ENCODE peak calls at places on chromosomes 13 and 19, in five cellular contexts. H, J, Q, L and R are unnamed samples.

GRCh38 chr19:13077233-13077632 is 25.4 kb downstream of the LYL1 start:
- DNase-seq in L (no peak), Q (no peak), J (peak), H (no peak), R (no peak)

GRCh38 chr19:3494051-3494450 is 6.4 kb downstream of the DOHH start:
- DNase-seq in J (peak), Q (no peak), L (no peak), H (no peak), R (no peak)

GRCh38 chr13:66926200-66926850 is 303.8 kb downstream of the PCDH9 start:
- DNase-seq in J (no peak), H (no peak), Q (no peak), L (no peak), R (no peak)

GRCh38 chr13:72166102-72166660 is 299.2 kb upstream of the DACH1 start:
- DNase-seq in Q (peak), H (no peak), L (no peak), J (no peak), R (no peak)

GRCh38 chr19:29943615-29944014 is 1.6 kb downstream of the URI1 start:
- DNase-seq in J (no peak), L (no peak), Q (no peak), H (no peak), R (no peak)

GRCh38 chr19:43463381-43464088 is 1.9 kb downstream of the LYPD3 start:
- DNase-seq in L (peak), J (peak), Q (peak), H (peak), R (peak)

GRCh38 chr13:78247362-78247761 is 328.7 kb upstream of the EDNRB start:
- DNase-seq in L (no peak), H (no peak), Q (no peak), J (no peak), R (no peak)

GRCh38 chr19:19563348-19563848 is 25.3 kb downstream of the CILP2 start:
- DNase-seq in J (no peak), Q (no peak), L (no peak), H (no peak), R (no peak)

GRCh38 chr19:38044267-38045111 is 137.5 kb downstream of the SIPA1L3 start:
- DNase-seq in Q (peak), H (peak), J (no peak), L (no peak), R (no peak)

GRCh38 chr19:47446534-47447469 is 24.9 kb downstream of the SLC8A2 start:
- DNase-seq in H (no peak), Q (no peak), J (peak), L (no peak), R (peak)

GRCh38 chr19:50005428-50005827 is 19.7 kb downstream of the VRK3 start:
- DNase-seq in J (no peak), L (no peak), Q (no peak), H (no peak), R (no peak)

GRCh38 chr19:18119243-18120105 is 21.9 kb downstream of the MAST3 start:
- DNase-seq in H (no peak), Q (no peak), L (peak), J (peak), R (peak)

GRCh38 chr19:50537769-50538230 is 24.1 kb upstream of the ASPDH start:
- DNase-seq in J (peak), Q (peak), H (peak), L (no peak), R (peak)

GRCh38 chr13:46905249-46905648 is 8.4 kb upstream of the HTR2A start:
- DNase-seq in H (peak), J (peak), Q (no peak), L (no peak), R (no peak)
- TF ChIP-seq CTCF in H (peak), J (peak), Q (no peak), L (no peak), R (no peak)

GRCh38 chr19:16899566-16900075 is 10.8 kb downstream of the F2RL3 start:
- DNase-seq in H (no peak), Q (peak), J (peak), L (no peak), R (peak)
- H3K27ac ChIP-seq in H (no peak), Q (no peak), J (no peak), L (no peak), R (no peak)

GRCh38 chr13:92716749-92717148 is 509.9 kb upstream of the GPC6 start:
- DNase-seq in H (peak), J (peak), L (no peak), Q (no peak), R (no peak)
- TF ChIP-seq CTCF in H (peak), J (peak), L (no peak), Q (no peak), R (no peak)

GRCh38 chr13:97273341-97273831 is 51.3 kb downstream of the MBNL2 start:
- DNase-seq in L (no peak), H (no peak), J (no peak), Q (no peak), R (no peak)
- H3K27ac ChIP-seq in L (no peak), H (peak), J (no peak), Q (peak), R (peak)

DNA sequence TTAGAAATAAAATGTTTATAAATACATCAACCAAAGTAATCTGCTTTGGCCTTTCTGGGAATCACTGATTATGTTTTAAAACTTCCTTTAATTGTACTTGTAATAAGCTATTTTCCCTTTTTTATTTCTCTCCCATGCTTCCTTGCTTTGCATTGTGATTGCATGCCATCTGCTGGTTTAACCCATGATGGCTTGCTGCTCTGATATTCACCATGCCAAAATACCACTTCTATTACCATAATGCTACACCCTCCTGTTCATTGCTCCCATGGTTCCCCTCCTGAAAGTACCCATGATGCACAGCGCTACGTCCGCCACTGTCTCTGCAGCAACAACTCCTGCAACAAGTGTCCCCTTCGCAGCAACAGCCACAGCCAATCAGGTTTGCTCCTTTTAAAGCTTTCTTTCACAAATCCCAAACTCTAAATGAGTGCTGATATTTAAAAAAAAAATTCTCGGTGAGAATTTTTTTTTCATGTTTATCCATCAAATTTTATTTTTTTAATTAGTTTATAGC is 67.7 kb upstream of the RAP2A start:
- DNase-seq in H (no peak), L (no peak), J (no peak), Q (peak), R (no peak)
- TF ChIP-seq CTCF in H (peak), L (no peak), J (peak), Q (no peak), R (no peak)

GRCh38 chr13:18232994-18233782 is 948.4 kb downstream of the TUBA3C start:
- DNase-seq in L (no peak), H (no peak), Q (no peak), J (no peak), R (no peak)

GRCh38 chr13:18235756-18236527 is 945.7 kb downstream of the TUBA3C start:
- DNase-seq in H (no peak), L (no peak), J (no peak), Q (no peak), R (no peak)

GRCh38 chr13:18233783-18234299 is 947.8 kb downstream of the TUBA3C start:
- DNase-seq in J (no peak), H (no peak), L (no peak), Q (no peak), R (no peak)

GRCh38 chr13:18236528-18236815 is 945.2 kb downstream of the TUBA3C start:
- DNase-seq in J (no peak), H (no peak), L (no peak), Q (no peak), R (no peak)

GRCh38 chr13:18235172-18235571 is 946.5 kb downstream of the TUBA3C start:
- DNase-seq in Q (no peak), H (no peak), L (no peak), J (no peak), R (no peak)
- H3K27ac ChIP-seq in Q (no peak), H (no peak), L (no peak), J (no peak), R (no peak)

GRCh38 chr19:58248886-58249285 is 20.2 kb downstream of the ZNF544 start:
- DNase-seq in Q (no peak), J (no peak), H (no peak), L (no peak), R (no peak)

GRCh38 chr19:58252102-58252685 is 23.5 kb downstream of the ZNF544 start:
- DNase-seq in J (peak), H (no peak), L (no peak), Q (no peak), R (no peak)
- TF ChIP-seq CTCF in J (no peak), H (no peak), L (no peak), Q (no peak), R (no peak)